ENCODE peak calls at places on chromosomes 1 and 21, in eight cellular contexts. One of them, this sample, is unnamed. For H3K4me1, H4K20me1 and H3K9me3, the result is how much of the 10 kb centered on the place peaks cover.

GRCh38 chr1:152398812-152399698 is 15.0 kb downstream of the CRNN start:
- DNase-seq in fibroblast of lung: no peak
- DNase-seq in hepatocyte: no peak
- DNase-seq in PC-3: peak
- DNase-seq in OCI-LY7: peak
- DNase-seq in IMR-90: no peak
- DNase-seq in HepG2: peak
- DNase-seq in mammary epithelial cell: peak
- DNase-seq in this sample: no peak

GRCh38 chr1:101261629-101262028 is 24.8 kb downstream of the S1PR1 start:
- DNase-seq in fibroblast of lung: no peak
- DNase-seq in hepatocyte: no peak
- DNase-seq in PC-3: peak
- DNase-seq in OCI-LY7: no peak
- DNase-seq in IMR-90: no peak
- DNase-seq in HepG2: no peak
- DNase-seq in mammary epithelial cell: no peak
- DNase-seq in this sample: no peak

GRCh38 chr1:12528021-12528852 is 89.8 kb downstream of the DHRS3 start:
- DNase-seq in fibroblast of lung: peak
- DNase-seq in hepatocyte: peak
- DNase-seq in PC-3: peak
- DNase-seq in OCI-LY7: no peak
- DNase-seq in IMR-90: peak
- DNase-seq in HepG2: peak
- DNase-seq in mammary epithelial cell: no peak
- DNase-seq in this sample: no peak

GRCh38 chr1:88985033-88985432 is 7.4 kb downstream of the KYAT3 start:
- DNase-seq in fibroblast of lung: peak
- DNase-seq in hepatocyte: peak
- DNase-seq in PC-3: peak
- DNase-seq in OCI-LY7: no peak
- DNase-seq in IMR-90: peak
- DNase-seq in HepG2: peak
- DNase-seq in mammary epithelial cell: peak
- DNase-seq in this sample: no peak

GRCh38 chr1:198663996-198664789 is 25.4 kb downstream of the PTPRC start:
- DNase-seq in fibroblast of lung: no peak
- DNase-seq in hepatocyte: no peak
- DNase-seq in PC-3: no peak
- DNase-seq in OCI-LY7: peak
- DNase-seq in IMR-90: no peak
- DNase-seq in HepG2: no peak
- DNase-seq in mammary epithelial cell: no peak
- DNase-seq in this sample: no peak

GRCh38 chr1:944341-945325 is 14.4 kb downstream of the NOC2L start:
- DNase-seq in fibroblast of lung: peak
- DNase-seq in hepatocyte: no peak
- DNase-seq in PC-3: no peak
- DNase-seq in OCI-LY7: no peak
- DNase-seq in IMR-90: peak
- DNase-seq in HepG2: no peak
- DNase-seq in mammary epithelial cell: no peak
- DNase-seq in this sample: no peak

GRCh38 chr1:172499636-172500141 is 33.3 kb upstream of the SUCO start:
- DNase-seq in fibroblast of lung: no peak
- DNase-seq in hepatocyte: peak
- DNase-seq in PC-3: peak
- DNase-seq in OCI-LY7: no peak
- DNase-seq in IMR-90: no peak
- DNase-seq in HepG2: peak
- DNase-seq in mammary epithelial cell: peak
- DNase-seq in this sample: no peak

GRCh38 chr1:15411593-15412487 is 2.2 kb downstream of the EFHD2 start:
- DNase-seq in fibroblast of lung: peak
- DNase-seq in hepatocyte: no peak
- DNase-seq in PC-3: peak
- DNase-seq in OCI-LY7: peak
- DNase-seq in IMR-90: peak
- DNase-seq in HepG2: no peak
- DNase-seq in mammary epithelial cell: no peak
- DNase-seq in this sample: peak

GRCh38 chr1:26391450-26391849 is 18.9 kb upstream of the ZNF683 start:
- DNase-seq in fibroblast of lung: peak
- DNase-seq in hepatocyte: no peak
- DNase-seq in PC-3: peak
- DNase-seq in OCI-LY7: peak
- DNase-seq in IMR-90: peak
- DNase-seq in HepG2: peak
- DNase-seq in mammary epithelial cell: peak
- DNase-seq in this sample: no peak

GRCh38 chr21:34282223-34282622 is 81.6 kb upstream of the KCNE2 start:
- DNase-seq in fibroblast of lung: no peak
- DNase-seq in hepatocyte: no peak
- DNase-seq in PC-3: peak
- DNase-seq in OCI-LY7: no peak
- DNase-seq in IMR-90: peak
- DNase-seq in HepG2: no peak
- DNase-seq in mammary epithelial cell: peak
- DNase-seq in this sample: no peak

GRCh38 chr1:231460614-231461013 is 38.5 kb upstream of the EGLN1 start:
- DNase-seq in fibroblast of lung: no peak
- DNase-seq in hepatocyte: no peak
- DNase-seq in PC-3: no peak
- DNase-seq in OCI-LY7: no peak
- DNase-seq in IMR-90: no peak
- DNase-seq in HepG2: no peak
- DNase-seq in mammary epithelial cell: peak
- DNase-seq in this sample: peak

GRCh38 chr21:42722153-42722552 is 68.7 kb downstream of the PDE9A start:
- DNase-seq in fibroblast of lung: no peak
- DNase-seq in hepatocyte: no peak
- DNase-seq in PC-3: no peak
- DNase-seq in OCI-LY7: no peak
- DNase-seq in IMR-90: no peak
- DNase-seq in HepG2: no peak
- DNase-seq in mammary epithelial cell: no peak
- DNase-seq in this sample: no peak

GRCh38 chr21:34367320-34367935 is 3.6 kb downstream of the KCNE2 start:
- DNase-seq in fibroblast of lung: peak
- DNase-seq in hepatocyte: peak
- DNase-seq in PC-3: peak
- DNase-seq in OCI-LY7: peak
- DNase-seq in IMR-90: peak
- DNase-seq in HepG2: peak
- DNase-seq in mammary epithelial cell: peak
- DNase-seq in this sample: peak

GRCh38 chr1:111015222-111015621 is 51.5 kb upstream of the LRIF1 start:
- DNase-seq in fibroblast of lung: no peak
- DNase-seq in hepatocyte: no peak
- DNase-seq in PC-3: no peak
- DNase-seq in OCI-LY7: peak
- DNase-seq in IMR-90: no peak
- DNase-seq in HepG2: peak
- DNase-seq in mammary epithelial cell: no peak
- DNase-seq in this sample: no peak

GRCh38 chr1:106378261-106378660 is 678.2 kb upstream of the PRMT6 start:
- DNase-seq in fibroblast of lung: no peak
- DNase-seq in hepatocyte: no peak
- DNase-seq in PC-3: no peak
- DNase-seq in OCI-LY7: no peak
- DNase-seq in IMR-90: no peak
- DNase-seq in HepG2: no peak
- DNase-seq in mammary epithelial cell: no peak
- DNase-seq in this sample: no peak

GRCh38 chr1:62237950-62238374 is 43.3 kb downstream of the L1TD1 start:
- DNase-seq in fibroblast of lung: no peak
- DNase-seq in hepatocyte: no peak
- DNase-seq in PC-3: no peak
- DNase-seq in OCI-LY7: no peak
- DNase-seq in IMR-90: no peak
- DNase-seq in HepG2: peak
- DNase-seq in mammary epithelial cell: no peak
- DNase-seq in this sample: no peak

GRCh38 chr1:91727763-91728162 is 158.2 kb downstream of the TGFBR3 start:
- DNase-seq in fibroblast of lung: no peak
- DNase-seq in hepatocyte: no peak
- DNase-seq in PC-3: no peak
- DNase-seq in OCI-LY7: no peak
- DNase-seq in IMR-90: no peak
- DNase-seq in HepG2: no peak
- DNase-seq in mammary epithelial cell: no peak
- DNase-seq in this sample: no peak

GRCh38 chr1:226409392-226409791 is 1.5 kb upstream of the PARP1 start:
- DNase-seq in fibroblast of lung: no peak
- DNase-seq in hepatocyte: no peak
- DNase-seq in PC-3: no peak
- DNase-seq in OCI-LY7: no peak
- DNase-seq in IMR-90: no peak
- DNase-seq in HepG2: no peak
- DNase-seq in mammary epithelial cell: no peak
- DNase-seq in this sample: no peak

GRCh38 chr1:45009296-45009865 is 1.7 kb downstream of the HECTD3 start:
- DNase-seq in fibroblast of lung: no peak
- DNase-seq in hepatocyte: no peak
- DNase-seq in PC-3: no peak
- DNase-seq in OCI-LY7: no peak
- DNase-seq in IMR-90: no peak
- DNase-seq in HepG2: no peak
- DNase-seq in mammary epithelial cell: no peak
- DNase-seq in this sample: no peak

GRCh38 chr1:30722175-30722537 is 1.2 kb downstream of the MATN1 start:
- DNase-seq in fibroblast of lung: no peak
- DNase-seq in hepatocyte: no peak
- DNase-seq in PC-3: no peak
- DNase-seq in OCI-LY7: no peak
- DNase-seq in IMR-90: no peak
- DNase-seq in HepG2: no peak
- DNase-seq in mammary epithelial cell: no peak
- DNase-seq in this sample: no peak

GRCh38 chr1:208110296-208110695 is 133.9 kb downstream of the PLXNA2 start:
- DNase-seq in fibroblast of lung: no peak
- DNase-seq in hepatocyte: no peak
- DNase-seq in PC-3: no peak
- DNase-seq in OCI-LY7: no peak
- DNase-seq in IMR-90: no peak
- DNase-seq in HepG2: no peak
- DNase-seq in mammary epithelial cell: no peak
- DNase-seq in this sample: no peak

DNA sequence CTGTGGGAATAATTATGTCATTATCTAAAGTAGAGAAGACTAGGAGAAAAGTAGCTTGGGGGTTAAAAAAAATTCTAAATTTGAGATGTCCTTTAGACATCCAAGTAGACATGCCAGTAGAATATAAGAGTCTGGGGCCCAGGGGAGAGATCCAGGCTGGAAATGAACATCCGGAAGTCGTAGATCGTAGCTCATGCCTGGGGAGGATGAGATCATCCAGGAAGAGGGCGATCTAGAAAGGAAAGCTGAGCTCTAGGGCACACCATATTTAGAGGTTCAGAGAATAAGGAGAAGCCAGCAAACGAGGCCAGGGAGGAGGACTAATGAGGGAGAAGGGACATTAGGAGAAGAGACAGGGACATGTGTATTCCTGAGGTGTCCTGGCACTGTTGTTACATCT is 12.2 kb downstream of the NGF start:
- DNase-seq in fibroblast of lung: no peak
- DNase-seq in hepatocyte: no peak
- DNase-seq in PC-3: no peak
- DNase-seq in OCI-LY7: no peak
- DNase-seq in IMR-90: no peak
- DNase-seq in HepG2: no peak
- DNase-seq in mammary epithelial cell: no peak
- DNase-seq in this sample: no peak
- H3K4me1 ChIP-seq in fibroblast of lung: under half
- H3K4me1 ChIP-seq in hepatocyte: under half
- H3K4me1 ChIP-seq in PC-3: half or more
- H3K4me1 ChIP-seq in OCI-LY7: under half
- H3K4me1 ChIP-seq in IMR-90: under half
- H3K4me1 ChIP-seq in HepG2: under half
- H3K4me1 ChIP-seq in mammary epithelial cell: under half
- H3K4me1 ChIP-seq in this sample: under half

DNA sequence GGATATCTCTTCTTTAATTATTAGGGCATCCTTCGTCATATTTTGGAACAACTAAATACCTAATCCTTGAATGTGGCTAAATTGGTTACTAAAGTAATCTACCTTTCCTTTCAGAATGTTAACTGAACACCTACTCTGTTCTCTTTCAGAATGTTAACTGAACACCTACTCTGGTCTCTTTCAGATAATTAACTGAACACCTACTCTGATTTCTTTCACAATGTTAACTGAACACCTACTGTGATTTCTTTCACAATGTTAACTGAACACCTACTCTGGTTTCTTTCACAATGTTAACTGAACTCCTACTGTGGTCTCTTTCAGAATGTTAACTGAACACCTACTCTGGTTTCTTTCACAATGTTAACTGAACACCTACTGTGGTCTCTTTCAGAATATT is 21.9 kb downstream of the RAB7B start:
- DNase-seq in fibroblast of lung: no peak
- DNase-seq in hepatocyte: no peak
- DNase-seq in PC-3: no peak
- DNase-seq in OCI-LY7: no peak
- DNase-seq in IMR-90: no peak
- DNase-seq in HepG2: no peak
- DNase-seq in mammary epithelial cell: no peak
- DNase-seq in this sample: no peak
- H4K20me1 ChIP-seq in fibroblast of lung: under half
- H4K20me1 ChIP-seq in hepatocyte: under half
- H4K20me1 ChIP-seq in PC-3: under half
- H4K20me1 ChIP-seq in OCI-LY7: under half
- H4K20me1 ChIP-seq in IMR-90: under half
- H4K20me1 ChIP-seq in HepG2: under half
- H4K20me1 ChIP-seq in mammary epithelial cell: under half
- H4K20me1 ChIP-seq in this sample: under half

GRCh38 chr1:84605157-84605556 is 30.9 kb upstream of the CTBS start:
- DNase-seq in fibroblast of lung: no peak
- DNase-seq in hepatocyte: no peak
- DNase-seq in PC-3: no peak
- DNase-seq in OCI-LY7: no peak
- DNase-seq in IMR-90: no peak
- DNase-seq in HepG2: no peak
- DNase-seq in mammary epithelial cell: no peak
- DNase-seq in this sample: peak
- H3K9me3 ChIP-seq in fibroblast of lung: under half
- H3K9me3 ChIP-seq in hepatocyte: under half
- H3K9me3 ChIP-seq in PC-3: under half
- H3K9me3 ChIP-seq in OCI-LY7: under half
- H3K9me3 ChIP-seq in IMR-90: under half
- H3K9me3 ChIP-seq in HepG2: under half
- H3K9me3 ChIP-seq in mammary epithelial cell: under half
- H3K9me3 ChIP-seq in this sample: under half

DNA sequence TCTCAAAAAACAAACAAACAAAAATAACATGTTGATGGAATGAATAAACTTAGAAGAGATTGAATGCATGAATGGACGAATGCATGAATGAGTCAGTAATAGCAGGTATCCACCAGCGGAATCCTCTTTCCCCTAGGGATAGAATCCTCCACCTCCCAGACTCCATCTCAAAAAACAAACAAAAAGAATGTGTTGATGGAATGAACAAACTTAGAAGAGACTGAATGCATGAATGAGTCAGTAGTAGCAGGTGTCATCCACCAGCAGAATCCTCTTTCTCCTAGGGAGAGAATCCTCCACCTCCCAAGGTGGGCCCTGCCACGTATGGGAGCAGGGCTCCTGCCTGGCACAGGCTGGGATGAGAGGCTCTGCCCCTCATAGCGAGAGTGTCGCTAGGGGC is 26.8 kb upstream of the RNF19B start:
- DNase-seq in fibroblast of lung: no peak
- DNase-seq in hepatocyte: no peak
- DNase-seq in PC-3: peak
- DNase-seq in OCI-LY7: no peak
- DNase-seq in IMR-90: no peak
- DNase-seq in HepG2: no peak
- DNase-seq in mammary epithelial cell: peak
- DNase-seq in this sample: no peak
- H3K4me1 ChIP-seq in fibroblast of lung: under half
- H3K4me1 ChIP-seq in hepatocyte: under half
- H3K4me1 ChIP-seq in PC-3: under half
- H3K4me1 ChIP-seq in OCI-LY7: under half
- H3K4me1 ChIP-seq in IMR-90: under half
- H3K4me1 ChIP-seq in HepG2: under half
- H3K4me1 ChIP-seq in mammary epithelial cell: half or more
- H3K4me1 ChIP-seq in this sample: under half